ENCODE peak calls at places on chromosomes 11 and 22, in six cellular contexts. One of them, this sample, is unnamed.
A peak's percentile ranks its signal among the peaks of the same experiment; 100 is the strongest.

GRCh38 chr11:16809901-16810668 is 71.6 kb downstream of the C11orf58 start:
- DNase-seq in ascending aorta: peak; percentile 47
- DNase-seq in HCT116: no peak
- DNase-seq in AG04450: no peak
- DNase-seq in transverse colon: no peak
- DNase-seq in neural crest cell: no peak
- DNase-seq in this sample: no peak

GRCh38 chr22:17198188-17199130 is 20.8 kb downstream of the ADA2 start:
- DNase-seq in HCT116: no peak
- DNase-seq in AG04450: no peak
- DNase-seq in transverse colon: no peak
- DNase-seq in neural crest cell: peak; percentile 66
- DNase-seq in ascending aorta: no peak
- DNase-seq in this sample: peak; percentile 62

GRCh38 chr22:30205281-30206115 is 41.1 kb downstream of the LIF start:
- DNase-seq in ascending aorta: no peak
- DNase-seq in neural crest cell: no peak
- DNase-seq in HCT116: no peak
- DNase-seq in AG04450: peak; percentile 98
- DNase-seq in transverse colon: no peak
- DNase-seq in this sample: no peak

GRCh38 chr11:117870176-117870952 is 6.1 kb downstream of the FXYD6 start:
- DNase-seq in transverse colon: no peak
- DNase-seq in HCT116: no peak
- DNase-seq in AG04450: no peak
- DNase-seq in ascending aorta: no peak
- DNase-seq in neural crest cell: no peak
- DNase-seq in this sample: no peak

GRCh38 chr11:5380740-5381342 is 2.8 kb upstream of the OR51M1 start:
- DNase-seq in HCT116: peak; percentile 36
- DNase-seq in transverse colon: peak; percentile 27
- DNase-seq in neural crest cell: peak; percentile 56
- DNase-seq in ascending aorta: no peak
- DNase-seq in AG04450: peak; percentile 55
- DNase-seq in this sample: peak; percentile 66

GRCh38 chr11:105929381-105929955 is 92.6 kb downstream of the MSANTD4 start:
- DNase-seq in AG04450: no peak
- DNase-seq in ascending aorta: no peak
- DNase-seq in transverse colon: no peak
- DNase-seq in neural crest cell: no peak
- DNase-seq in HCT116: no peak
- DNase-seq in this sample: no peak

GRCh38 chr11:19951558-19952083 is 208.7 kb downstream of the DBX1 start:
- DNase-seq in neural crest cell: no peak
- DNase-seq in AG04450: no peak
- DNase-seq in transverse colon: no peak
- DNase-seq in ascending aorta: no peak
- DNase-seq in HCT116: peak; percentile 32
- DNase-seq in this sample: peak; percentile 32

GRCh38 chr22:42439821-42440674 is 7.8 kb upstream of the NFAM1 start:
- DNase-seq in neural crest cell: no peak
- DNase-seq in AG04450: no peak
- DNase-seq in transverse colon: no peak
- DNase-seq in ascending aorta: no peak
- DNase-seq in HCT116: no peak
- DNase-seq in this sample: no peak

GRCh38 chr11:125944350-125945010 is 1.4 kb upstream of the VSIG10L2 start:
- DNase-seq in HCT116: no peak
- DNase-seq in AG04450: no peak
- DNase-seq in transverse colon: no peak
- DNase-seq in neural crest cell: no peak
- DNase-seq in ascending aorta: no peak
- DNase-seq in this sample: no peak

GRCh38 chr22:24028533-24028932 is 17.4 kb downstream of the CABIN1 start:
- DNase-seq in neural crest cell: no peak
- DNase-seq in ascending aorta: no peak
- DNase-seq in HCT116: no peak
- DNase-seq in transverse colon: no peak
- DNase-seq in AG04450: no peak
- DNase-seq in this sample: no peak

GRCh38 chr11:22304337-22304961 is 33.7 kb upstream of the SLC17A6 start:
- DNase-seq in transverse colon: no peak
- DNase-seq in HCT116: peak; percentile 18
- DNase-seq in neural crest cell: no peak
- DNase-seq in AG04450: no peak
- DNase-seq in ascending aorta: no peak
- DNase-seq in this sample: no peak

GRCh38 chr22:20251491-20251890 is 16.6 kb downstream of the RTN4R start:
- DNase-seq in AG04450: no peak
- DNase-seq in neural crest cell: no peak
- DNase-seq in HCT116: no peak
- DNase-seq in transverse colon: no peak
- DNase-seq in ascending aorta: no peak
- DNase-seq in this sample: no peak

GRCh38 chr11:33721984-33722383 is 14.2 kb downstream of the CD59 start:
- DNase-seq in neural crest cell: no peak
- DNase-seq in HCT116: no peak
- DNase-seq in ascending aorta: no peak
- DNase-seq in transverse colon: no peak
- DNase-seq in AG04450: no peak
- DNase-seq in this sample: no peak

GRCh38 chr22:41445171-41446056 is 1.2 kb downstream of the TOB2 start:
- DNase-seq in ascending aorta: no peak
- DNase-seq in HCT116: no peak
- DNase-seq in AG04450: no peak
- DNase-seq in neural crest cell: no peak
- DNase-seq in transverse colon: peak; percentile 31
- DNase-seq in this sample: peak; percentile 23

GRCh38 chr11:12882670-12883069 is 126.4 kb upstream of the RASSF10 start:
- DNase-seq in ascending aorta: no peak
- DNase-seq in AG04450: no peak
- DNase-seq in neural crest cell: no peak
- DNase-seq in HCT116: no peak
- DNase-seq in transverse colon: no peak
- DNase-seq in this sample: no peak

GRCh38 chr11:87967459-87967858 is 207.8 kb downstream of the RAB38 start:
- DNase-seq in transverse colon: no peak
- DNase-seq in AG04450: no peak
- DNase-seq in ascending aorta: no peak
- DNase-seq in HCT116: no peak
- DNase-seq in neural crest cell: no peak
- DNase-seq in this sample: no peak

GRCh38 chr11:79209540-79210266 is 231.1 kb downstream of the TENM4 start:
- DNase-seq in HCT116: no peak
- DNase-seq in transverse colon: no peak
- DNase-seq in ascending aorta: no peak
- DNase-seq in AG04450: no peak
- DNase-seq in neural crest cell: no peak
- DNase-seq in this sample: no peak

GRCh38 chr11:124898711-124899110 is 1.0 kb upstream of the ROBO4 start:
- DNase-seq in neural crest cell: no peak
- DNase-seq in ascending aorta: no peak
- DNase-seq in AG04450: peak; percentile 21
- DNase-seq in HCT116: no peak
- DNase-seq in transverse colon: no peak
- DNase-seq in this sample: no peak

GRCh38 chr11:129720156-129720555 is 95.5 kb upstream of the TMEM45B start:
- DNase-seq in neural crest cell: no peak
- DNase-seq in AG04450: no peak
- DNase-seq in transverse colon: no peak
- DNase-seq in ascending aorta: no peak
- DNase-seq in HCT116: no peak
- DNase-seq in this sample: no peak

GRCh38 chr22:27247691-27248434 is 553.7 kb downstream of the MN1 start:
- DNase-seq in ascending aorta: no peak
- DNase-seq in HCT116: no peak
- DNase-seq in AG04450: no peak
- DNase-seq in transverse colon: no peak
- DNase-seq in neural crest cell: no peak
- DNase-seq in this sample: no peak

GRCh38 chr11:46778416-46778815 is 59.4 kb downstream of the F2 start:
- DNase-seq in HCT116: no peak
- DNase-seq in ascending aorta: no peak
- DNase-seq in AG04450: no peak
- DNase-seq in transverse colon: no peak
- DNase-seq in neural crest cell: no peak
- DNase-seq in this sample: no peak
- TF ChIP-seq CTCF in HCT116: no peak
- TF ChIP-seq CTCF in ascending aorta: no peak
- TF ChIP-seq CTCF in AG04450: no peak
- TF ChIP-seq CTCF in transverse colon: no peak
- TF ChIP-seq CTCF in neural crest cell: no peak
- TF ChIP-seq CTCF in this sample: no peak

GRCh38 chr22:47014636-47014930 is 252.1 kb downstream of the TBC1D22A start:
- DNase-seq in HCT116: no peak
- DNase-seq in ascending aorta: no peak
- DNase-seq in AG04450: no peak
- DNase-seq in neural crest cell: no peak
- DNase-seq in transverse colon: no peak
- DNase-seq in this sample: no peak

GRCh38 chr22:47011131-47011854 is 248.8 kb downstream of the TBC1D22A start:
- DNase-seq in ascending aorta: no peak
- DNase-seq in neural crest cell: no peak
- DNase-seq in AG04450: no peak
- DNase-seq in transverse colon: no peak
- DNase-seq in HCT116: no peak
- DNase-seq in this sample: no peak

GRCh38 chr22:47013861-47014635 is 251.6 kb downstream of the TBC1D22A start:
- DNase-seq in ascending aorta: no peak
- DNase-seq in HCT116: no peak
- DNase-seq in AG04450: no peak
- DNase-seq in transverse colon: no peak
- DNase-seq in neural crest cell: no peak
- DNase-seq in this sample: no peak

GRCh38 chr22:47014946-47015345 is 252.5 kb downstream of the TBC1D22A start:
- DNase-seq in AG04450: no peak
- DNase-seq in neural crest cell: no peak
- DNase-seq in HCT116: no peak
- DNase-seq in transverse colon: peak; percentile 2
- DNase-seq in ascending aorta: no peak
- DNase-seq in this sample: no peak

GRCh38 chr22:47012589-47013365 is 250.3 kb downstream of the TBC1D22A start:
- DNase-seq in transverse colon: no peak
- DNase-seq in AG04450: peak; percentile 2
- DNase-seq in HCT116: no peak
- DNase-seq in neural crest cell: no peak
- DNase-seq in ascending aorta: no peak
- DNase-seq in this sample: no peak
- TF ChIP-seq CTCF in transverse colon: no peak
- TF ChIP-seq CTCF in AG04450: peak; percentile 26
- TF ChIP-seq CTCF in HCT116: peak; percentile 35
- TF ChIP-seq CTCF in neural crest cell: peak; percentile 40
- TF ChIP-seq CTCF in ascending aorta: no peak
- TF ChIP-seq CTCF in this sample: peak; percentile 30

GRCh38 chr22:31733580-31734079 is 16.3 kb downstream of the PRR14L start:
- DNase-seq in neural crest cell: no peak
- DNase-seq in transverse colon: no peak
- DNase-seq in HCT116: no peak
- DNase-seq in AG04450: no peak
- DNase-seq in ascending aorta: no peak
- DNase-seq in this sample: no peak

GRCh38 chr22:31728857-31729256 is 21.1 kb downstream of the PRR14L start:
- DNase-seq in ascending aorta: no peak
- DNase-seq in HCT116: no peak
- DNase-seq in transverse colon: no peak
- DNase-seq in AG04450: no peak
- DNase-seq in neural crest cell: no peak
- DNase-seq in this sample: no peak

GRCh38 chr22:31732089-31732829 is 17.7 kb downstream of the PRR14L start:
- DNase-seq in HCT116: no peak
- DNase-seq in neural crest cell: no peak
- DNase-seq in ascending aorta: no peak
- DNase-seq in AG04450: no peak
- DNase-seq in transverse colon: no peak
- DNase-seq in this sample: no peak

GRCh38 chr22:31726692-31727091 is 23.2 kb downstream of the PRR14L start:
- DNase-seq in ascending aorta: no peak
- DNase-seq in HCT116: no peak
- DNase-seq in AG04450: no peak
- DNase-seq in neural crest cell: no peak
- DNase-seq in transverse colon: no peak
- DNase-seq in this sample: no peak

DNA sequence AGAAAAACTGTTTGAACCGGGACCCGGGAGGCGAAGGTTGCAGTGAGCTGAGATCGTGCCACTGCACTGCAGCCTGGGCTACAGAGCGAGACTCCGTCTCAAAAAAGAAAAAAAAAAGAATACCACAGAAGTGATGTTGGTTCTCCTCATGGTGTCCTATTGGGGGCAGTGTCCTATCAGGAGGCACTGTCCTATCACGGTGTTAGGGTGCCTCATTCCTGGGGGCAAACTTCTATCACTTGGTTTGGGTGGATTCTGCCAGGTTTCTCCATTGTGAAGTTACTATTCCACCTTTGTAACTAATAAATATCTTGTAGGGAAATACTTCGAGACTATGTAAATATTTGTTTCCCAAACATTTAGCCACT is 19.6 kb downstream of the PRR14L start:
- DNase-seq in HCT116: no peak
- DNase-seq in AG04450: no peak
- DNase-seq in transverse colon: no peak
- DNase-seq in ascending aorta: no peak
- DNase-seq in neural crest cell: no peak
- DNase-seq in this sample: no peak
- TF ChIP-seq CTCF in HCT116: peak; percentile 24
- TF ChIP-seq CTCF in AG04450: no peak
- TF ChIP-seq CTCF in transverse colon: no peak
- TF ChIP-seq CTCF in ascending aorta: no peak
- TF ChIP-seq CTCF in neural crest cell: peak; percentile 34
- TF ChIP-seq CTCF in this sample: no peak

GRCh38 chr11:73466643-73467042 is 90.4 kb downstream of the RELT start:
- DNase-seq in transverse colon: no peak
- DNase-seq in neural crest cell: no peak
- DNase-seq in HCT116: no peak
- DNase-seq in ascending aorta: no peak
- DNase-seq in AG04450: no peak
- DNase-seq in this sample: no peak
- TF ChIP-seq CTCF in transverse colon: no peak
- TF ChIP-seq CTCF in neural crest cell: no peak
- TF ChIP-seq CTCF in HCT116: peak; percentile 6
- TF ChIP-seq CTCF in ascending aorta: no peak
- TF ChIP-seq CTCF in AG04450: no peak
- TF ChIP-seq CTCF in this sample: no peak

This sample was measured in nephron progenitor cell.